ENCODE peak calls at places on chromosomes 2 and 18, in ten cellular contexts. One of them, this sample, is unnamed.

GRCh38 chr2:190094471-190094870 is 31.9 kb upstream of the MSTN start:
- DNase-seq in stomach: no peak
- DNase-seq in suprapubic skin: no peak
- DNase-seq in endothelial cell of umbilical vein: peak
- DNase-seq in transverse colon: no peak
- DNase-seq in body of pancreas: no peak
- DNase-seq in K562: no peak
- DNase-seq in A549: no peak
- DNase-seq in HCT116: no peak
- DNase-seq in IMR-90: no peak
- DNase-seq in this sample: no peak

GRCh38 chr2:179541586-179541985 is 277.0 kb upstream of the SESTD1 start:
- DNase-seq in stomach: no peak
- DNase-seq in suprapubic skin: no peak
- DNase-seq in endothelial cell of umbilical vein: no peak
- DNase-seq in transverse colon: no peak
- DNase-seq in body of pancreas: no peak
- DNase-seq in K562: no peak
- DNase-seq in A549: no peak
- DNase-seq in HCT116: no peak
- DNase-seq in IMR-90: no peak
- DNase-seq in this sample: no peak

GRCh38 chr18:34493099-34493544 is 217.0 kb upstream of the DTNA start:
- DNase-seq in stomach: peak
- DNase-seq in suprapubic skin: peak
- DNase-seq in endothelial cell of umbilical vein: peak
- DNase-seq in transverse colon: peak
- DNase-seq in body of pancreas: peak
- DNase-seq in K562: no peak
- DNase-seq in A549: no peak
- DNase-seq in HCT116: no peak
- DNase-seq in IMR-90: peak
- DNase-seq in this sample: peak

GRCh38 chr2:173175222-173175621 is 99.6 kb downstream of the MAP3K20 start:
- DNase-seq in stomach: no peak
- DNase-seq in suprapubic skin: no peak
- DNase-seq in endothelial cell of umbilical vein: no peak
- DNase-seq in transverse colon: no peak
- DNase-seq in body of pancreas: no peak
- DNase-seq in K562: no peak
- DNase-seq in A549: no peak
- DNase-seq in HCT116: no peak
- DNase-seq in IMR-90: peak
- DNase-seq in this sample: no peak

GRCh38 chr2:23839919-23840318 is 87.0 kb downstream of the ATAD2B start:
- DNase-seq in stomach: no peak
- DNase-seq in suprapubic skin: no peak
- DNase-seq in endothelial cell of umbilical vein: no peak
- DNase-seq in transverse colon: no peak
- DNase-seq in body of pancreas: no peak
- DNase-seq in K562: no peak
- DNase-seq in A549: no peak
- DNase-seq in HCT116: no peak
- DNase-seq in IMR-90: no peak
- DNase-seq in this sample: no peak

GRCh38 chr2:234275515-234275914 is 221.4 kb downstream of the ARL4C start:
- DNase-seq in stomach: no peak
- DNase-seq in suprapubic skin: no peak
- DNase-seq in endothelial cell of umbilical vein: no peak
- DNase-seq in transverse colon: no peak
- DNase-seq in body of pancreas: peak
- DNase-seq in K562: no peak
- DNase-seq in A549: no peak
- DNase-seq in HCT116: no peak
- DNase-seq in IMR-90: no peak
- DNase-seq in this sample: no peak

GRCh38 chr18:7809455-7809854 is 242.3 kb downstream of the PTPRM start:
- DNase-seq in stomach: no peak
- DNase-seq in suprapubic skin: no peak
- DNase-seq in endothelial cell of umbilical vein: no peak
- DNase-seq in transverse colon: no peak
- DNase-seq in body of pancreas: no peak
- DNase-seq in K562: no peak
- DNase-seq in A549: no peak
- DNase-seq in HCT116: no peak
- DNase-seq in IMR-90: no peak
- DNase-seq in this sample: no peak

GRCh38 chr2:102064679-102065674 is 73.2 kb downstream of the IL1R2 start:
- DNase-seq in stomach: no peak
- DNase-seq in suprapubic skin: no peak
- DNase-seq in endothelial cell of umbilical vein: no peak
- DNase-seq in transverse colon: no peak
- DNase-seq in body of pancreas: no peak
- DNase-seq in K562: no peak
- DNase-seq in A549: peak
- DNase-seq in HCT116: no peak
- DNase-seq in IMR-90: peak
- DNase-seq in this sample: no peak

GRCh38 chr2:42953216-42953615 is 160.8 kb upstream of the HAAO start:
- DNase-seq in stomach: no peak
- DNase-seq in suprapubic skin: no peak
- DNase-seq in endothelial cell of umbilical vein: no peak
- DNase-seq in transverse colon: no peak
- DNase-seq in body of pancreas: no peak
- DNase-seq in K562: no peak
- DNase-seq in A549: no peak
- DNase-seq in HCT116: no peak
- DNase-seq in IMR-90: no peak
- DNase-seq in this sample: no peak

GRCh38 chr2:55618649-55619055 is 1.2 kb upstream of the PPP4R3B start:
- DNase-seq in stomach: peak
- DNase-seq in suprapubic skin: peak
- DNase-seq in endothelial cell of umbilical vein: peak
- DNase-seq in transverse colon: peak
- DNase-seq in body of pancreas: peak
- DNase-seq in K562: peak
- DNase-seq in A549: peak
- DNase-seq in HCT116: peak
- DNase-seq in IMR-90: peak
- DNase-seq in this sample: peak

GRCh38 chr2:119178811-119179601 is 20.5 kb upstream of the C1QL2 start:
- DNase-seq in stomach: peak
- DNase-seq in suprapubic skin: no peak
- DNase-seq in endothelial cell of umbilical vein: no peak
- DNase-seq in transverse colon: no peak
- DNase-seq in body of pancreas: peak
- DNase-seq in K562: no peak
- DNase-seq in A549: no peak
- DNase-seq in HCT116: no peak
- DNase-seq in IMR-90: no peak
- DNase-seq in this sample: no peak

GRCh38 chr2:160308915-160309314 is 108.8 kb upstream of the ITGB6 start:
- DNase-seq in stomach: no peak
- DNase-seq in suprapubic skin: no peak
- DNase-seq in endothelial cell of umbilical vein: peak
- DNase-seq in transverse colon: no peak
- DNase-seq in body of pancreas: no peak
- DNase-seq in K562: no peak
- DNase-seq in A549: no peak
- DNase-seq in HCT116: no peak
- DNase-seq in IMR-90: peak
- DNase-seq in this sample: no peak
- H3K27ac ChIP-seq in stomach: no peak
- H3K27ac ChIP-seq in suprapubic skin: no peak
- H3K27ac ChIP-seq in endothelial cell of umbilical vein: peak
- H3K27ac ChIP-seq in transverse colon: no peak
- H3K27ac ChIP-seq in body of pancreas: no peak
- H3K27ac ChIP-seq in K562: no peak
- H3K27ac ChIP-seq in A549: no peak
- H3K27ac ChIP-seq in HCT116: no peak
- H3K27ac ChIP-seq in IMR-90: peak
- H3K27ac ChIP-seq in this sample: no peak

DNA sequence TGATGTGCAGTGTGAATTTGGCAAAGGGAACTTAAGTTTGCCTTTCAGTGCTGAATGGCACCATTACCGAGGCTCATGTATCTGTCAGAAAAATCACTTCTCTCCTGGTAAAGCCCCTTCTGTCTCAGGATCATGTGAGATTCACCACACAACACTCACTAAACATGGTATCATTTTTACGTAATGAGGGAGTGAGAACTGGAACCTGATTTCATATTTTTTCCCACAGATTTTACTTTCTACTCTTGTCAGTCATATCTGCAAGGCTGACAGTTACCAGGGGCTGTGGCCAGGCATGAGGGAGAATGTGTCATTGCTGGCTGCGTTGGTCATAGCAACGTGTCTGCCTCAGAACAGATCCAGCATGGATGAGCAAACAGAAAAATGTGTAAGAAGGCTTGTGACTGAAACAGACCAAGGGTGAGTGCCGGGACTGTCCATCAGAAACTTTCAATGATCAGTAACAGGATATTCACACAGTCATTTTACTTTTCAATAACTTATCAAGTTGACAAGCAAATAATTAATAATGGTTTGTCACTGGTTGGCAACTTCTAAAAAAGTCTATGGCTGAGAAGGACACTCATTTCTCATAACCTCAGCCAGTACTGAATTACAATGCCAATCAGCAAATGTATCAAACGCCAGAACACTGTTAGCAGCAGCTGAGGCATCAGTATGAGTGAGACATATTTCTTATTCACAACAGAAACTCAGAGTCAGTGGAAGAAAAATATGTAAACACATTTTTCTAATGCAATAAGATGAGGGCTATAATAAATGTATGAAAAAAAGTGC is 100.5 kb downstream of the CDC42EP3 start:
- DNase-seq in stomach: no peak
- DNase-seq in suprapubic skin: peak
- DNase-seq in endothelial cell of umbilical vein: no peak
- DNase-seq in transverse colon: no peak
- DNase-seq in body of pancreas: no peak
- DNase-seq in K562: no peak
- DNase-seq in A549: no peak
- DNase-seq in HCT116: no peak
- DNase-seq in IMR-90: peak
- DNase-seq in this sample: no peak
- TF ChIP-seq POLR2A in stomach: no peak
- TF ChIP-seq POLR2A in suprapubic skin: no peak
- TF ChIP-seq POLR2A in endothelial cell of umbilical vein: no peak
- TF ChIP-seq POLR2A in transverse colon: no peak
- TF ChIP-seq POLR2A in body of pancreas: no peak
- TF ChIP-seq POLR2A in K562: no peak
- TF ChIP-seq POLR2A in A549: no peak
- TF ChIP-seq POLR2A in HCT116: no peak
- TF ChIP-seq POLR2A in IMR-90: no peak
- TF ChIP-seq POLR2A in this sample: no peak

GRCh38 chr2:176149484-176150337 is 1.6 kb upstream of the HOXD4 start:
- DNase-seq in stomach: peak
- DNase-seq in suprapubic skin: no peak
- DNase-seq in endothelial cell of umbilical vein: no peak
- DNase-seq in transverse colon: no peak
- DNase-seq in body of pancreas: no peak
- DNase-seq in K562: no peak
- DNase-seq in A549: no peak
- DNase-seq in HCT116: no peak
- DNase-seq in IMR-90: no peak
- DNase-seq in this sample: no peak

GRCh38 chr2:176146645-176147044 is 4.7 kb upstream of the HOXD4 start:
- DNase-seq in stomach: no peak
- DNase-seq in suprapubic skin: no peak
- DNase-seq in endothelial cell of umbilical vein: no peak
- DNase-seq in transverse colon: no peak
- DNase-seq in body of pancreas: no peak
- DNase-seq in K562: no peak
- DNase-seq in A549: no peak
- DNase-seq in HCT116: no peak
- DNase-seq in IMR-90: no peak
- DNase-seq in this sample: no peak

GRCh38 chr2:176147215-176147789 is 4.0 kb upstream of the HOXD4 start:
- DNase-seq in stomach: peak
- DNase-seq in suprapubic skin: no peak
- DNase-seq in endothelial cell of umbilical vein: no peak
- DNase-seq in transverse colon: no peak
- DNase-seq in body of pancreas: no peak
- DNase-seq in K562: no peak
- DNase-seq in A549: no peak
- DNase-seq in HCT116: no peak
- DNase-seq in IMR-90: no peak
- DNase-seq in this sample: no peak

GRCh38 chr2:176148758-176149483 is 2.4 kb upstream of the HOXD4 start:
- DNase-seq in stomach: peak
- DNase-seq in suprapubic skin: no peak
- DNase-seq in endothelial cell of umbilical vein: no peak
- DNase-seq in transverse colon: no peak
- DNase-seq in body of pancreas: no peak
- DNase-seq in K562: no peak
- DNase-seq in A549: no peak
- DNase-seq in HCT116: no peak
- DNase-seq in IMR-90: no peak
- DNase-seq in this sample: no peak

DNA sequence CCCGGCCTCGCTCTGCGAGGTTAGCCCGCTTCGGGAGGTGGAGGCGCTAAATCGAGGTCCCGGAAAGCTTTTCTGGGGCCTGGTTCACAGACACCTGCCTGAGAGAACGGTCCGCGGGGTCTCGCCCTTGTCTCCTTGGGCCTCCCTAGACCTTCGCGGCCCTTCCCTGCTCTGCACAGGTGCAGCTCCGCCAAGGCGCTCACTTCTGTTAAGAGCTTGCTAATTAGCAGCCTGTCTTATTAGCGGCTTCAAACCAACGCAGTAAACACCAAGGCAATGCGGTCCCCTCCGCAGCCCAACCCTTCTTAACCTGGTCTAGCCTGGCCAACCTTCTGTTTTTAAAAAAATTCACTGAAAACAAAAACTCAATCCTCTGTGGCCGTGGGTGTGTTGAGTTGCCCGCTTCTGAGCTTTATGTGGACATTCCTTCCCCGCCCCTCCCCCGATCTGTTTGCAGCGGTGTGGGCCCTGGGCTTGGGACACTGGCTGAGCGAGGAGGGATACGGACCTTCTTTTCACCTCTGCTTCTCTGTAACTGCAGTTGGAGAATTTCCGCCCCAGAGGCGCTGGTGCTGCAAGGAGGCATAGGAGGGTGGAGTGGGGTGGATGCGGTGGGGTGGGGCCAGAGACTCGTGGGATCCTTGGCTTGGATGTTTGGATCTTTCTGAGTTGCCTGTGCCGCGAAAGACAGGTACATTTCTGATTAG is 3.4 kb upstream of the HOXD4 start:
- DNase-seq in stomach: peak
- DNase-seq in suprapubic skin: peak
- DNase-seq in endothelial cell of umbilical vein: no peak
- DNase-seq in transverse colon: no peak
- DNase-seq in body of pancreas: no peak
- DNase-seq in K562: no peak
- DNase-seq in A549: no peak
- DNase-seq in HCT116: no peak
- DNase-seq in IMR-90: no peak
- DNase-seq in this sample: no peak
- H3K4me3 ChIP-seq in stomach: no peak
- H3K4me3 ChIP-seq in suprapubic skin: no peak
- H3K4me3 ChIP-seq in endothelial cell of umbilical vein: no peak
- H3K4me3 ChIP-seq in transverse colon: no peak
- H3K4me3 ChIP-seq in body of pancreas: no peak
- H3K4me3 ChIP-seq in K562: no peak
- H3K4me3 ChIP-seq in A549: no peak
- H3K4me3 ChIP-seq in HCT116: no peak
- H3K4me3 ChIP-seq in IMR-90: no peak
- H3K4me3 ChIP-seq in this sample: no peak

GRCh38 chr2:151720521-151720920 is 13.8 kb downstream of the NEB start:
- DNase-seq in stomach: no peak
- DNase-seq in suprapubic skin: no peak
- DNase-seq in endothelial cell of umbilical vein: no peak
- DNase-seq in transverse colon: no peak
- DNase-seq in body of pancreas: no peak
- DNase-seq in K562: no peak
- DNase-seq in A549: no peak
- DNase-seq in HCT116: no peak
- DNase-seq in IMR-90: no peak
- DNase-seq in this sample: no peak
- H3K27ac ChIP-seq in stomach: no peak
- H3K27ac ChIP-seq in suprapubic skin: no peak
- H3K27ac ChIP-seq in endothelial cell of umbilical vein: no peak
- H3K27ac ChIP-seq in transverse colon: no peak
- H3K27ac ChIP-seq in body of pancreas: no peak
- H3K27ac ChIP-seq in K562: no peak
- H3K27ac ChIP-seq in A549: no peak
- H3K27ac ChIP-seq in HCT116: no peak
- H3K27ac ChIP-seq in IMR-90: no peak
- H3K27ac ChIP-seq in this sample: no peak